ENCODE peak calls at places on chromosomes 11 and 22, in four cellular contexts. F is right cardiac atrium, E is psoas muscle, D is mesendoderm. U is an unnamed sample.

GRCh38 chr11:29343465-29344333 is 673.1 kb downstream of the KCNA4 start:
- DNase-seq in F (peak; percentile 37), E (peak; percentile 56), D (peak; percentile 67), U (no peak)

GRCh38 chr11:20589796-20590195 is 9.6 kb upstream of the SLC6A5 start:
- DNase-seq in F (no peak), E (no peak), D (no peak), U (no peak)

GRCh38 chr22:29205598-29206371 is at the start of gene EMID1:
- DNase-seq in F (peak; percentile 40), E (no peak), D (peak; percentile 37), U (no peak)

GRCh38 chr11:126589492-126589803 is 234.0 kb downstream of the ST3GAL4 start:
- DNase-seq in F (no peak), E (no peak), D (no peak), U (no peak)

GRCh38 chr11:86741489-86742435 is 58.6 kb upstream of the PRSS23 start:
- DNase-seq in F (no peak), E (no peak), D (no peak), U (no peak)

GRCh38 chr22:39690901-39691620 is 120.5 kb downstream of the CACNA1I start:
- DNase-seq in F (no peak), E (no peak), D (peak; percentile 46), U (no peak)

GRCh38 chr11:10067629-10068300 is 226.3 kb downstream of the SBF2 start:
- DNase-seq in F (no peak), E (no peak), D (peak; percentile 54), U (no peak)

GRCh38 chr11:84437129-84438123 is 1151.3 kb upstream of the CCDC90B start:
- DNase-seq in F (no peak), E (no peak), D (peak; percentile 94), U (no peak)

GRCh38 chr11:93059074-93059957 is 89.9 kb downstream of the MTNR1B start:
- DNase-seq in F (no peak), E (no peak), D (peak; percentile 32), U (no peak)

GRCh38 chr11:1218788-1219445 is 3.9 kb upstream of the MUC5B start:
- DNase-seq in F (peak; percentile 10), E (no peak), D (no peak), U (no peak)

GRCh38 chr11:36115378-36115801 is 171.5 kb downstream of the LDLRAD3 start:
- DNase-seq in F (no peak), E (no peak), D (no peak), U (no peak)

GRCh38 chr11:14455648-14456430 is 43.8 kb downstream of the COPB1 start:
- DNase-seq in F (no peak), E (no peak), D (peak; percentile 20), U (no peak)

GRCh38 chr11:66119348-66120133 is 49.5 kb downstream of the PACS1 start:
- DNase-seq in F (no peak), E (no peak), D (peak; percentile 99), U (no peak)
- H3K4me1 ChIP-seq in F (peaks cover 3% of the 10 kb centered on the region), E (peaks cover 8% of the 10 kb centered on the region), D (peaks cover 20% of the 10 kb centered on the region), U (peaks cover 84% of the 10 kb centered on the region)

GRCh38 chr11:58656348-58656747 is 33.9 kb downstream of the CNTF start:
- DNase-seq in F (no peak), E (no peak), D (no peak), U (no peak)

GRCh38 chr11:58652726-58653280 is 30.3 kb downstream of the CNTF start:
- DNase-seq in F (no peak), E (no peak), D (no peak), U (no peak)

GRCh38 chr11:58650496-58650895 is 28.0 kb downstream of the CNTF start:
- DNase-seq in F (no peak), E (no peak), D (no peak), U (no peak)

GRCh38 chr11:58654908-58655296 is 32.4 kb downstream of the CNTF start:
- DNase-seq in F (no peak), E (no peak), D (no peak), U (no peak)

DNA sequence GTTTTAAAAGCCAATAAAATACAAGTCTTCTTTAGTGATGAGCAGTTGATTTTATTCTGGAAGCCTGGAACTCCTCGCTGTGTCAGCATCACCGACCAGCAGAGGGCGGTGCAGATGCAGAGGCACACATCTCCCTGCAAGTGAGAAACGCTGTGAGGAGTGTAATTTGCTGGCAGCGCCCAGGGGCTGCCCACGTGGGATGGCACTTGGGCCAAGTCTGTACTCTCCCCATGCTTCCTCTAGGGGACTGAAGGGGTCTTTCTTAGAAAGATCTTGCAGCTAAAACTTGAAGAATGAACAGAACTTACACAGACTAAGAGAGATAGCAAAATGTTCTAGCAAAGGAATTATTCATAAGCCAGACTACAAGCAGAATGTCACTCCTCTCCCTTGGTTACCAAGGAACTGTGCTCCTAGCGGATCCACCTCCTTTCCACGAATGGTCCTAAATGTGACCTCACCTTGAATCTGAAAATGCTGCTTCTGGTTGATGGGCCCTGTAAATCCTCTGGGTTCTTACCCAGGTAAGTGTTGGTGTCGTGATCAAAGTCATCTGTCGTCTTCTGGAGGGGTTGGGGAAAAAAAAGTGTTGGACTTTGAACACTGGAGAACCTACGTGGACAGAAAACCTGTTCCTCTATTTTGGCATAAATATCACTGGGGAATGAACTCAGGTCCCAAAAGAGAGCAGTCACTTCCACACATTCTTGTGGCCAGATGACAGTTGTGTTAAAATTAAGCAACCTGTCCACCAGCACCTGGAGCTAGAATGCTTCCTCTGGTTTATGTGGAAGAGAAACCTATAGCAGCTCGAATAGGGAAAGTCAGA is 31.8 kb downstream of the CNTF start:
- DNase-seq in F (peak; percentile 83), E (peak; percentile 82), D (peak; percentile 89), U (peak; percentile 65)
- H3K4me3 ChIP-seq in F (no peak overlapping the region), E (no peak overlapping the region), D (no peak overlapping the region), U (no peak overlapping the region)

DNA sequence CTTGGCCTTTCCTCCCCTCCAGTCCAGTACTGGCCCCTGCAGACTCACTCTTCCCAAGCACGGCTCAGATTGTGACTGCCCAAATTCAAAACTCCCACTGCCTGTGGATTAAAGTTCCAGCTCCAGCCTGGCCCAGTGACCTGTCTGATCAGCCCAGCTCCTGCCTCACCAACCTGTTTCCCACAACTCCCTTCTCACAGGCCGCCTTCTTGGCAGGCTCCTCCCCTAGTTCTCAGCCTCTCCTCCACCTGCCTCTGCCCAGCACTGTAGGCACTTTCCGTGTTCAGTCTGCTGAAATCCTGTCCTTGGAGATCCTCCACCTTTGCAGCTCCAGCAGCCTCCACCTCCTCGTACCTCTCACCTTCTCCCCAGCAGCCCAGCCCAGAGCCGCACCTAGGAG is 68.6 kb downstream of the MICAL2 start:
- DNase-seq in F (no peak), E (no peak), D (no peak), U (no peak)
- H3K4me1 ChIP-seq in F (peaks cover 13% of the 10 kb centered on the region), E (peaks cover 9% of the 10 kb centered on the region), D (peaks cover 6% of the 10 kb centered on the region), U (no peaks in the 10 kb centered on the region)

DNA sequence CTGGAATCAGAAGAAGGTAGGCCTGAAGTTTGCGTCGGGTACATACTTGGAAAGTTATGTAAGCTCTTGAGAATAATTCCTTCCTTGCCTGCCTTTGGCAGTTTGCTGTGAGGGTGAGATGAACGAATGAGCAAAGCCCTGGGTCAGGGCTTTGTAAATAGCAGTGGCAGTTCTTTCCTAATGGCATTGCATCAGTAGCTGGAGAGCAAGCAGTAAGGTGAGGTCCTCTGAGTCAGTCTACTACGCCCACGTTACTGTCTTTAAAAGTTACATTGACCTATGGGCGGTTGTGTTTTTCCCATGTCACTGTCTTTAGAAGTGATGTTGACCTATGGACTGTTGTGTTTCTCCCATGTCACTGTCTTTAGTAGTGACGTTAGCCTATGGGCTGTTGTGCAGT is 179.1 kb upstream of the E2F8 start:
- DNase-seq in F (no peak), E (no peak), D (no peak), U (no peak)
- H3K4me3 ChIP-seq in F (no peak overlapping the region), E (no peak overlapping the region), D (no peak overlapping the region), U (no peak overlapping the region)

GRCh38 chr11:7967097-7967496 is 1.9 kb upstream of the NLRP10 start:
- DNase-seq in F (no peak), E (no peak), D (no peak), U (no peak)

GRCh38 chr11:7965386-7965785 is at the start of gene NLRP10:
- DNase-seq in F (no peak), E (no peak), D (no peak), U (no peak)

GRCh38 chr11:7968686-7969085 is 3.4 kb upstream of the NLRP10 start:
- DNase-seq in F (no peak), E (no peak), D (peak; percentile 9), U (no peak)

GRCh38 chr11:7969756-7970646 is 4.8 kb upstream of the NLRP10 start:
- DNase-seq in F (no peak), E (no peak), D (peak; percentile 65), U (no peak)

DNA sequence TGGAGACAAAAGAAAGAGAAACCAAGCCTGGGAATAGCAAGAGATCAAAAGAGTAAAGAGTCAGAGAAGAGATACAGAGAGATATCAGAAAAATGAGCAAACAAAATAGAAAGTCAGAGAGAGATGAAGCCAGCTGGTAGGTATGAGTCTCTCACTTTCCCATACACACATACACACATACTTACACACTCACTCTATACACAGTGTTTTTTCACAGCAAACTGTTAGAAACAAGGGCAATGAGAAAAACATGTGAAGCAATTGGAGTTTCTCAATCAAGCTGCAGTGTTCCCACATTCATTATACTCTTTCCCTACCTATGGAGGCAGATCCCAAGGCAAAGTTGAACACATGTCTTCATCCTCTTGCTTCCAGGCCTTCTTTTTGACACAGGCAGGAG is 2.6 kb upstream of the NLRP10 start:
- DNase-seq in F (no peak), E (no peak), D (no peak), U (no peak)
- H3K4me1 ChIP-seq in F (no peaks in the 10 kb centered on the region), E (no peaks in the 10 kb centered on the region), D (peaks cover 1% of the 10 kb centered on the region), U (no peaks in the 10 kb centered on the region)

DNA sequence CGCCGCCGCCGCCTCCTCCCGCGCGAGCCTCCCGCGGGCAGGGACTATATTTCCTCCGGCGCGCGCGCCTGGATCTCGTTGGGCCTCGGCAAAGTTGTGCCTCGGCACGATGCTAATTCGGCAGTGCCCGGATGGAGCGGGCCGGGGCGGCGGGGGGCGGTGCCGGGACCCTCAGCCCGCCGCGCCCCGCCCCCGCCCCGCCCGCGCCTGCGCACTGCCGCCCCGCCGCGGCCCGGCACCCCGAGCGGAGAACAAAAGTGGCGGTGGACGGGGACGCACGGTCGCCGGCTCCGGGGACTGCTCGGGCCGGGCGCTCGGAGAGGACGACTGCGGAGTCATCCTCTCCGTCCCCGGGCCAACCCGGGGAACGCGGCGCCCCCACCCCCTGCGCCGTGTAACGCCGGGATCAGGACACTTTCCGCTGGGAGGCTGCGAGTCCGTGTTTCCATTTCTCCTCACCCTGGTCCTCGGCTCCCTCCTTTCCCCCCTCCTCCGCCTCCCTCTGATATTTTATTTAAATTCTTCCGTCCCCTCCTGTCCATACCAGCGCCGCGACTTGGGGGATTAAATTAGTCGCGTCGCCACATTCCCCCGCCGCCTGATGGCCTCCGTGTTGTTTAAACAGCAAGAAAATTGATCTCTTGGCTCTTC is at the start of gene PHF21B:
- DNase-seq in F (peak; percentile 61), E (peak; percentile 57), D (peak; percentile 86), U (no peak)
- H3K4me3 ChIP-seq in F (peak within 1 kb of the TSS; percentile 90), E (peak within 1 kb of the TSS; percentile 62), D (peak within 1 kb of the TSS; percentile 84), U (no peak within 1 kb of the TSS)

GRCh38 chr22:41936894-41937169 is 10.1 kb downstream of the CENPM start:
- DNase-seq in F (no peak), E (no peak), D (no peak), U (no peak)

GRCh38 chr22:41933411-41934177 is 7.0 kb upstream of the TNFRSF13C start:
- DNase-seq in F (no peak), E (no peak), D (no peak), U (no peak)

GRCh38 chr22:41932353-41932752 is 5.7 kb upstream of the TNFRSF13C start:
- DNase-seq in F (no peak), E (no peak), D (no peak), U (no peak)

GRCh38 chr22:41935015-41935908 is 8.7 kb upstream of the TNFRSF13C start:
- DNase-seq in F (no peak), E (no peak), D (no peak), U (no peak)

GRCh38 chr22:41934284-41935014 is 7.8 kb upstream of the TNFRSF13C start:
- DNase-seq in F (no peak), E (no peak), D (no peak), U (no peak)
- H3K4me1 ChIP-seq in F (peaks cover 1% of the 10 kb centered on the region), E (no peaks in the 10 kb centered on the region), D (no peaks in the 10 kb centered on the region), U (peaks cover 11% of the 10 kb centered on the region)

GRCh38 chr22:50733521-50734342 is 4.3 kb upstream of the ACR start:
- DNase-seq in F (no peak), E (peak; percentile 39), D (no peak), U (no peak)
- H3K4me3 ChIP-seq in F (no peak overlapping the region), E (no peak overlapping the region), D (no peak overlapping the region), U (no peak overlapping the region)

U was measured in CD8-positive, alpha-beta memory T cell.